ENCODE peak calls at places on chromosomes 4 and X, in nine cellular contexts. S, M, O, L, F, D, B, N and X are unnamed samples.

GRCh38 chr4:145618210-145618911 is 824 bp upstream of the MMAA start:
- DNase-seq in S (no peak), M (no peak), O (peak), L (no peak), F (no peak), D (no peak), B (no peak), N (no peak), X (no peak)

GRCh38 chrX:39894626-39895025 is 203.1 kb downstream of the BCOR start:
- DNase-seq in S (peak), M (no peak), O (no peak), L (peak), F (no peak), D (no peak), B (peak), N (no peak), X (no peak)

GRCh38 chr4:113979157-113979972 is at the start of gene ARSJ:
- DNase-seq in S (peak), M (peak), O (peak), L (peak), F (no peak), D (peak), B (peak), N (peak), X (no peak)

GRCh38 chrX:85309717-85310116 is 65.9 kb downstream of the ZNF711 start:
- DNase-seq in S (no peak), M (peak), O (no peak), L (no peak), F (no peak), D (no peak), B (no peak), N (no peak), X (no peak)

GRCh38 chrX:44873415-44874270 is 655 bp downstream of the KDM6A start:
- DNase-seq in S (peak), M (no peak), O (peak), L (peak), F (peak), D (peak), B (peak), N (peak), X (no peak)

GRCh38 chr4:155543126-155543765 is 123.4 kb upstream of the GUCY1A1 start:
- DNase-seq in S (peak), M (no peak), O (peak), L (peak), F (no peak), D (no peak), B (no peak), N (no peak), X (no peak)

GRCh38 chrX:134548257-134548732 is 88.3 kb downstream of the HPRT1 start:
- DNase-seq in S (peak), M (no peak), O (no peak), L (no peak), F (no peak), D (no peak), B (no peak), N (no peak), X (no peak)

GRCh38 chr4:70844180-70844579 is 4.5 kb upstream of the GRSF1 start:
- DNase-seq in S (no peak), M (no peak), O (no peak), L (no peak), F (no peak), D (no peak), B (no peak), N (no peak), X (no peak)

GRCh38 chr4:13524504-13525243 is 19.6 kb downstream of the NKX3-2 start:
- DNase-seq in S (no peak), M (no peak), O (no peak), L (no peak), F (no peak), D (no peak), B (no peak), N (no peak), X (no peak)

GRCh38 chrX:10603612-10604011 is 16.8 kb downstream of the MID1 start:
- DNase-seq in S (no peak), M (no peak), O (no peak), L (no peak), F (no peak), D (no peak), B (no peak), N (no peak), X (no peak)

GRCh38 chr4:154711522-154711921 is 32.3 kb upstream of the LRAT start:
- DNase-seq in S (no peak), M (no peak), O (no peak), L (no peak), F (no peak), D (no peak), B (no peak), N (no peak), X (no peak)

GRCh38 chrX:40176256-40176978 is 78.7 kb upstream of the BCOR start:
- DNase-seq in S (peak), M (peak), O (peak), L (no peak), F (no peak), D (peak), B (peak), N (peak), X (no peak)

GRCh38 chr4:26263165-26263564 is 57.6 kb upstream of the RBPJ start:
- DNase-seq in S (peak), M (peak), O (no peak), L (peak), F (no peak), D (no peak), B (no peak), N (no peak), X (no peak)

GRCh38 chrX:72554448-72555140 is 18.0 kb downstream of the HDAC8 start:
- DNase-seq in S (peak), M (peak), O (peak), L (peak), F (no peak), D (no peak), B (no peak), N (no peak), X (no peak)

GRCh38 chr4:26692014-26692726 is 108.3 kb downstream of the TBC1D19 start:
- DNase-seq in S (peak), M (peak), O (peak), L (peak), F (no peak), D (no peak), B (no peak), N (no peak), X (no peak)

GRCh38 chrX:8864151-8864550 is 63.0 kb upstream of the FAM9A start:
- DNase-seq in S (no peak), M (no peak), O (no peak), L (no peak), F (no peak), D (no peak), B (no peak), N (no peak), X (no peak)

GRCh38 chrX:51332188-51332942 is at the start of gene NUDT10:
- DNase-seq in S (no peak), M (peak), O (peak), L (no peak), F (no peak), D (no peak), B (peak), N (peak), X (no peak)

GRCh38 chr4:105022811-105023667 is 123.6 kb upstream of the TET2 start:
- DNase-seq in S (peak), M (no peak), O (peak), L (peak), F (no peak), D (no peak), B (no peak), N (no peak), X (no peak)

GRCh38 chr4:176335421-176335820 is 15.7 kb downstream of the SPCS3 start:
- DNase-seq in S (peak), M (no peak), O (peak), L (no peak), F (no peak), D (no peak), B (no peak), N (no peak), X (no peak)

GRCh38 chrX:18709833-18710232 is 2.4 kb downstream of the PPEF1 start:
- DNase-seq in S (no peak), M (no peak), O (no peak), L (no peak), F (no peak), D (no peak), B (no peak), N (no peak), X (no peak)
- TF ChIP-seq CTCF in S (no peak), M (peak), O (no peak), L (no peak), F (no peak), D (no peak), B (no peak), N (no peak), X (no peak)

GRCh38 chr4:82599336-82599735 is 37.5 kb upstream of the TMEM150C start:
- DNase-seq in S (peak), M (peak), O (peak), L (peak), F (no peak), D (no peak), B (no peak), N (no peak), X (no peak)
- TF ChIP-seq CTCF in S (peak), M (peak), O (no peak), L (no peak), F (no peak), D (no peak), B (no peak), N (no peak), X (no peak)

GRCh38 chr4:122450847-122451246 is 5.7 kb downstream of the IL2 start:
- DNase-seq in S (peak), M (peak), O (peak), L (peak), F (no peak), D (no peak), B (no peak), N (no peak), X (peak)
- TF ChIP-seq CTCF in S (peak), M (peak), O (peak), L (peak), F (no peak), D (no peak), B (no peak), N (no peak), X (peak)

GRCh38 chr4:1842339-1842895 is 13.5 kb downstream of the LETM1 start:
- DNase-seq in S (no peak), M (peak), O (no peak), L (no peak), F (no peak), D (no peak), B (no peak), N (no peak), X (no peak)
- TF ChIP-seq CTCF in S (no peak), M (peak), O (no peak), L (no peak), F (no peak), D (no peak), B (no peak), N (no peak), X (peak)